ENCODE peak calls at places on chromosome 9, in five cellular contexts. H is NCI-H460, F is cardiac fibroblast, C is HS-5, Z is T-helper 2 cell. U is an unnamed sample.

GRCh38 chr9:22165144-22165543 is 156.0 kb upstream of the CDKN2B start:
- DNase-seq in H (no peak), F (peak; percentile 10), C (no peak), Z (no peak), U (no peak)

GRCh38 chr9:84519486-84519885 is 150.0 kb upstream of the NTRK2 start:
- DNase-seq in H (no peak), F (no peak), C (no peak), Z (no peak), U (no peak)

GRCh38 chr9:32741706-32742105 is 41.6 kb upstream of the TMEM215 start:
- DNase-seq in H (no peak), F (peak; percentile 4), C (peak; percentile 14), Z (no peak), U (no peak)

GRCh38 chr9:131422241-131422792 is 28.4 kb downstream of the PRRC2B start:
- DNase-seq in H (no peak), F (peak; percentile 35), C (no peak), Z (no peak), U (no peak)

GRCh38 chr9:93141771-93142483 is 7.9 kb upstream of the NINJ1 start:
- DNase-seq in H (no peak), F (no peak), C (no peak), Z (no peak), U (no peak)

GRCh38 chr9:83623634-83623991 is 670 bp downstream of the IDNK start:
- DNase-seq in H (no peak), F (no peak), C (no peak), Z (peak; percentile 9), U (no peak)

GRCh38 chr9:89880721-89881120 is 275.9 kb downstream of the GADD45G start:
- DNase-seq in H (no peak), F (no peak), C (no peak), Z (no peak), U (no peak)

GRCh38 chr9:104983491-104983890 is 55.5 kb upstream of the ABCA1 start:
- DNase-seq in H (no peak), F (no peak), C (no peak), Z (no peak), U (no peak)

GRCh38 chr9:129568560-129569505 is 52.1 kb downstream of the C9orf50 start:
- DNase-seq in H (no peak), F (no peak), C (no peak), Z (no peak), U (no peak)

GRCh38 chr9:7549261-7549660 is 250.3 kb downstream of the DMAC1 start:
- DNase-seq in H (no peak), F (no peak), C (no peak), Z (no peak), U (no peak)

GRCh38 chr9:29199975-29200374 is 1626.7 kb upstream of the C9orf72 start:
- DNase-seq in H (no peak), F (no peak), C (no peak), Z (no peak), U (no peak)

GRCh38 chr9:134007150-134007549 is 15.0 kb upstream of the VAV2 start:
- DNase-seq in H (no peak), F (no peak), C (no peak), Z (no peak), U (no peak)

GRCh38 chr9:8783999-8784398 is 984.4 kb upstream of the DMAC1 start:
- DNase-seq in H (no peak), F (no peak), C (no peak), Z (no peak), U (no peak)

GRCh38 chr9:79210541-79211243 is 361.1 kb upstream of the TLE4 start:
- DNase-seq in H (no peak), F (no peak), C (no peak), Z (no peak), U (no peak)

GRCh38 chr9:13369426-13369825 is 89.9 kb upstream of the MPDZ start:
- DNase-seq in H (no peak), F (no peak), C (no peak), Z (no peak), U (no peak)

GRCh38 chr9:114278881-114279570 is 43.9 kb upstream of the ORM1 start:
- DNase-seq in H (peak; percentile 71), F (peak; percentile 74), C (no peak), Z (no peak), U (peak; percentile 64)

GRCh38 chr9:95874989-95875304 is 544 bp upstream of the ERCC6L2 start:
- DNase-seq in H (peak; percentile 22), F (no peak), C (no peak), Z (peak; percentile 44), U (no peak)

GRCh38 chr9:94222870-94223269 is 36.2 kb upstream of the ZNF169 start:
- DNase-seq in H (no peak), F (no peak), C (no peak), Z (no peak), U (no peak)

GRCh38 chr9:84271004-84271886 is 69.3 kb downstream of the SLC28A3 start:
- DNase-seq in H (no peak), F (peak; percentile 84), C (no peak), Z (no peak), U (peak; percentile 9)

GRCh38 chr9:26356491-26356890 is 536.1 kb downstream of the CAAP1 start:
- DNase-seq in H (no peak), F (no peak), C (no peak), Z (no peak), U (no peak)

GRCh38 chr9:70076678-70077077 is 33.0 kb downstream of the MAMDC2 start:
- DNase-seq in H (no peak), F (no peak), C (no peak), Z (no peak), U (no peak)

GRCh38 chr9:22469928-22470544 is 23.4 kb downstream of the DMRTA1 start:
- DNase-seq in H (peak; percentile 46), F (peak; percentile 51), C (peak; percentile 13), Z (no peak), U (no peak)

GRCh38 chr9:33180526-33181184 is 13.5 kb upstream of the B4GALT1 start:
- DNase-seq in H (no peak), F (peak; percentile 76), C (no peak), Z (no peak), U (no peak)

GRCh38 chr9:136482046-136482792 is 621 bp downstream of the SEC16A start:
- DNase-seq in H (no peak), F (peak; percentile 54), C (no peak), Z (peak; percentile 52), U (no peak)

GRCh38 chr9:89550516-89550915 is 52.6 kb upstream of the SEMA4D start:
- DNase-seq in H (no peak), F (no peak), C (no peak), Z (no peak), U (no peak)

GRCh38 chr9:127033784-127034183 is 88.7 kb downstream of the ANGPTL2 start:
- DNase-seq in H (no peak), F (peak; percentile 56), C (no peak), Z (no peak), U (no peak)

GRCh38 chr9:36873247-36873875 is 160.7 kb downstream of the PAX5 start:
- DNase-seq in H (peak; percentile 58), F (peak; percentile 68), C (peak; percentile 10), Z (peak; percentile 28), U (no peak)

GRCh38 chr9:113482991-113483675 is 19.6 kb downstream of the RGS3 start:
- DNase-seq in H (no peak), F (no peak), C (no peak), Z (no peak), U (no peak)

GRCh38 chr9:137116728-137117127 is 2.2 kb upstream of the DPP7 start:
- DNase-seq in H (no peak), F (no peak), C (no peak), Z (no peak), U (no peak)

GRCh38 chr9:76803762-76804161 is 39.5 kb downstream of the PCA3 start:
- DNase-seq in H (no peak), F (no peak), C (no peak), Z (no peak), U (no peak)